ENCODE peak calls at places on chromosomes 6 and 20, in eight cellular contexts. Z, O, B, L, D, Y, W and C are unnamed samples.

GRCh38 chr6:15441215-15441868 is 195.5 kb downstream of the JARID2 start:
- DNase-seq in O (no peak), B (peak), D (no peak), Y (peak), Z (peak), W (no peak), L (peak), C (no peak)

GRCh38 chr6:123659960-123660748 is 23.4 kb upstream of the TRDN start:
- DNase-seq in O (no peak), L (no peak), Z (no peak), D (no peak), W (no peak), Y (no peak), B (no peak), C (no peak)

GRCh38 chr20:12966468-12967085 is 42.2 kb upstream of the SPTLC3 start:
- DNase-seq in O (no peak), Z (peak), B (no peak), L (no peak), D (no peak), Y (peak), W (peak), C (no peak)

GRCh38 chr6:10583509-10583908 is 62.4 kb downstream of the GCNT2 start:
- DNase-seq in D (no peak), W (no peak), B (peak), Y (no peak), L (no peak), O (no peak), Z (no peak), C (no peak)

GRCh38 chr20:11204926-11205768 is 531.3 kb upstream of the JAG1 start:
- DNase-seq in O (peak), Z (peak), L (peak), Y (peak), B (peak), W (no peak), D (no peak), C (no peak)

GRCh38 chr6:138593100-138593877 is 94.0 kb upstream of the NHSL1 start:
- DNase-seq in D (no peak), B (no peak), O (no peak), W (peak), Y (peak), L (peak), Z (peak), C (peak)

GRCh38 chr20:21933526-21933925 is 228.1 kb downstream of the PAX1 start:
- DNase-seq in Z (no peak), W (no peak), D (no peak), L (no peak), O (no peak), Y (no peak), B (no peak), C (no peak)

GRCh38 chr6:41053056-41053455 is at the start of gene APOBEC2:
- DNase-seq in L (no peak), D (no peak), Z (peak), B (no peak), W (no peak), Y (no peak), O (no peak), C (no peak)

GRCh38 chr20:24914388-24915241 is 34.5 kb upstream of the CST7 start:
- DNase-seq in Z (no peak), B (no peak), D (no peak), W (no peak), Y (no peak), L (no peak), O (no peak), C (no peak)

GRCh38 chr6:167050903-167051302 is 51.7 kb downstream of the CEP43 start:
- DNase-seq in Y (no peak), B (no peak), Z (no peak), D (no peak), L (no peak), W (no peak), O (no peak), C (no peak)

GRCh38 chr6:35368038-35368887 is 25.9 kb downstream of the PPARD start:
- DNase-seq in D (no peak), L (no peak), W (no peak), O (no peak), B (peak), Z (peak), Y (no peak), C (no peak)

GRCh38 chr6:150005761-150006651 is 19.3 kb downstream of the RAET1L start:
- DNase-seq in O (peak), Z (no peak), D (no peak), B (peak), L (no peak), Y (no peak), W (no peak), C (no peak)

GRCh38 chr20:45842169-45842812 is 8.7 kb downstream of the SNX21 start:
- DNase-seq in D (no peak), Y (peak), B (no peak), L (no peak), Z (peak), O (no peak), W (no peak), C (no peak)

GRCh38 chr6:122609881-122610689 is at the start of gene PKIB:
- DNase-seq in O (peak), B (peak), W (no peak), D (peak), Y (peak), L (peak), Z (peak), C (peak)

GRCh38 chr20:18988701-18989100 is 175.1 kb downstream of the SCP2D1 start:
- DNase-seq in W (no peak), O (no peak), L (no peak), B (no peak), Z (no peak), Y (no peak), D (no peak), C (no peak)

GRCh38 chr20:18995455-18995854 is 181.9 kb downstream of the SCP2D1 start:
- DNase-seq in L (no peak), B (no peak), Y (no peak), O (no peak), W (no peak), D (no peak), Z (no peak), C (no peak)

GRCh38 chr20:18991012-18991411 is 177.4 kb downstream of the SCP2D1 start:
- DNase-seq in B (no peak), Y (no peak), W (no peak), L (no peak), Z (no peak), O (no peak), D (no peak), C (no peak)

GRCh38 chr20:18989736-18990474 is 176.3 kb downstream of the SCP2D1 start:
- DNase-seq in B (no peak), Z (no peak), W (no peak), D (no peak), Y (no peak), O (peak), L (no peak), C (no peak)

DNA sequence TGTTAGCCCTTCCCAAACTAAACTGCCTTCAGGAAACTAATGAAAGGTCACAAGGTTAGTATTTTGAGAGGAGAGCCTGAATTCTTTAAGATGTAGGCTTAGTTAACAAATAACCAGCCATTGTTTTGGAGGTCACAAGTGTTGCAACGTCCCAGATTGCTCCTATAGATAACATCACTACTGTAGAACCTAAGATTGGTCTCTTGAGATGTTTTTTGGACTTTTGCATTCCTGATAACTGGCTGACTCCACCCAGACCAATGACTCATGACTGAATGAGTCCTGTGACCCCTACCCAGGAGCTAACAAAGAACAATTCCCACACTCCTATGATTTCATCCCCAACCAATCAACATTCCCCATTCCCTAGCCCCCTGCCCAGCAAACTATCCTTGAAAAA is 178.8 kb downstream of the SCP2D1 start:
- DNase-seq in Z (no peak), B (no peak), Y (no peak), W (no peak), D (no peak), O (no peak), L (no peak), C (no peak)
- TF ChIP-seq CTCF in Z (no peak), B (no peak), Y (no peak), W (no peak), D (no peak), O (no peak), L (no peak), C (no peak)

DNA sequence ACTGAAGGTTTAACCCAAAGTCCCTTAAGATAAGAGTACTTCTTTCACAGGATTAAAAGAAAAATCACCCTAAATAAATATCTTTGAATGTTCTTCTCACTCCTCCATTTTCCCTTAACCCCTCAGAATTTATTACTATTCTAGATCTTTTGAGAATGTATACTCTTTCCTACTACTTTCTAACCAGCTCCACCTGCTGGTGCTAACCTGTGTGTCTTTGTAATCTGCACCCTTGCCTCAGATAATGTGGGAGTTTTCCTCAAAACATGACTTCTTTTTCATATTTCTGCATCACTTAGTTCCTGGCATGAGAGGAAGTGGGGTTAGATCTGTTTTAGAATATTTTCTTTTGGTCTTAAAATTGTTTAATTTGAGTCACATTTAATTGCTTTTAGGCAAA is 394.2 kb downstream of the BMP2 start:
- DNase-seq in B (no peak), Z (peak), L (no peak), Y (peak), D (no peak), W (no peak), O (no peak), C (no peak)
- TF ChIP-seq CTCF in B (no peak), Z (peak), L (no peak), Y (peak), D (no peak), W (no peak), O (no peak), C (no peak)

GRCh38 chr20:56630506-56631317 is 1.6 kb downstream of the TFAP2C start:
- DNase-seq in Z (no peak), B (no peak), W (no peak), O (no peak), L (no peak), Y (no peak), D (no peak), C (no peak)

GRCh38 chr20:56629464-56630085 is 469 bp downstream of the TFAP2C start:
- DNase-seq in L (peak), W (no peak), D (no peak), Y (no peak), Z (no peak), O (no peak), B (no peak), C (no peak)

GRCh38 chr20:56631318-56631989 is 2.3 kb downstream of the TFAP2C start:
- DNase-seq in D (no peak), L (no peak), O (no peak), B (no peak), Z (no peak), W (no peak), Y (no peak), C (no peak)

GRCh38 chr20:56628873-56629463 is at the start of gene TFAP2C:
- DNase-seq in O (peak), B (peak), Z (peak), L (peak), W (no peak), D (peak), Y (no peak), C (no peak)

DNA sequence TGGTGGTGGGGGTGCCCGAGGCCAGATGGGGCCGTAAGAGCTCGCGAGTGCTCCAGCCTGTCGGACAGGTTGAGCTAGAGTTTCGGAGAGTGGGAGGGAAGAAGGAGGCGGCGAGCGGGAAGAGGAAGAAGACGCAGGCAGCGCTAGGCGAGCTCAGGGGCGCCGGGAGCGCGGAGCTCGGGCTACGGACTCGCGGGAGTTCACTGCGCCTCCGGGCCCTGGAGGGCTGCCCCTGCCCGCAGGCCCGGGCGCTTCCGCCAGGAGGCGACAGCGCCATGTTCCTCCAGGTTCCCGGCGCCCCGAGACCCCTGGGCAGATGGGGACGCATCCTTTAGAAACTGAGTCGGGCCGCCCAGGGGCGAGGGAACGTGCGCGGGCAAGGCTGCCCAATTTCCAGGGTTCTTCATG is 984 bp downstream of the TFAP2C start:
- DNase-seq in B (peak), D (peak), Y (no peak), Z (peak), L (peak), O (no peak), W (no peak), C (no peak)
- TF ChIP-seq CTCF in B (peak), D (peak), Y (peak), Z (peak), L (peak), O (peak), W (no peak), C (no peak)

GRCh38 chr6:49607391-49607982 is 29.2 kb downstream of the RHAG start:
- DNase-seq in B (no peak), W (no peak), Y (no peak), D (no peak), O (no peak), L (no peak), Z (no peak), C (no peak)
- TF ChIP-seq CTCF in B (no peak), W (no peak), Y (no peak), D (no peak), O (no peak), L (no peak), Z (no peak), C (no peak)